ENCODE peak calls at places on chromosome 18, in six cellular contexts. V is neural progenitor cell, N is GM23338, M is PC-9, A is MM.1S, U is PC-3. C is an unnamed sample.

GRCh38 chr18:47594621-47595086 is 335.8 kb downstream of the SMAD2 start:
- DNase-seq in V (no peak), N (no peak), M (no peak), A (no peak), U (no peak), C (no peak)

GRCh38 chr18:74840492-74841167 is 243.0 kb downstream of the ZNF407 start:
- DNase-seq in V (no peak), N (no peak), M (no peak), A (no peak), U (peak; percentile 81), C (peak; percentile 68)

GRCh38 chr18:32919799-32920198 is 147.0 kb upstream of the KLHL14 start:
- DNase-seq in V (peak; percentile 83), N (peak; percentile 92), M (no peak), A (peak; percentile 79), U (peak; percentile 38), C (peak; percentile 17)

GRCh38 chr18:36187826-36188721 is 777 bp downstream of the MOCOS start:
- DNase-seq in V (peak; percentile 23), N (peak; percentile 61), M (peak; percentile 58), A (no peak), U (peak; percentile 48), C (peak; percentile 91)

GRCh38 chr18:50044402-50044801 is 150.5 kb downstream of the MYO5B start:
- DNase-seq in V (peak; percentile 16), N (peak; percentile 57), M (no peak), A (peak; percentile 44), U (no peak), C (no peak)

GRCh38 chr18:70490008-70490933 is 201.4 kb downstream of the SOCS6 start:
- DNase-seq in V (peak; percentile 79), N (peak; percentile 76), M (peak; percentile 11), A (peak; percentile 46), U (peak; percentile 69), C (peak; percentile 91)

GRCh38 chr18:12391487-12392136 is 14.6 kb upstream of the AFG3L2 start:
- DNase-seq in V (peak; percentile 76), N (peak; percentile 73), M (peak; percentile 64), A (peak; percentile 69), U (peak; percentile 77), C (peak; percentile 90)

GRCh38 chr18:54679318-54680149 is 88.5 kb downstream of the DYNAP start:
- DNase-seq in V (peak; percentile 49), N (peak; percentile 69), M (peak; percentile 9), A (peak; percentile 53), U (peak; percentile 88), C (peak; percentile 82)

GRCh38 chr18:34330308-34330707 is 105.6 kb upstream of the NOL4 start:
- DNase-seq in V (no peak), N (no peak), M (no peak), A (no peak), U (peak; percentile 10), C (no peak)

GRCh38 chr18:13680612-13681011 is 45.7 kb downstream of the FAM210A start:
- DNase-seq in V (peak; percentile 63), N (peak; percentile 77), M (no peak), A (no peak), U (no peak), C (no peak)

GRCh38 chr18:40917096-40917495 is 1037.9 kb upstream of the PIK3C3 start:
- DNase-seq in V (no peak), N (no peak), M (no peak), A (no peak), U (peak; percentile 60), C (peak; percentile 53)

GRCh38 chr18:57835904-57836303 is 32.8 kb upstream of the ATP8B1 start:
- DNase-seq in V (no peak), N (no peak), M (no peak), A (no peak), U (no peak), C (no peak)

GRCh38 chr18:57839942-57840381 is 36.8 kb upstream of the ATP8B1 start:
- DNase-seq in V (no peak), N (no peak), M (peak; percentile 12), A (no peak), U (peak; percentile 88), C (peak; percentile 69)

GRCh38 chr18:57834616-57835015 is 31.5 kb upstream of the ATP8B1 start:
- DNase-seq in V (no peak), N (no peak), M (no peak), A (no peak), U (no peak), C (peak; percentile 31)

GRCh38 chr18:57836557-57836956 is 33.4 kb upstream of the ATP8B1 start:
- DNase-seq in V (no peak), N (no peak), M (no peak), A (no peak), U (no peak), C (no peak)

GRCh38 chr18:57837917-57838548 is 34.9 kb upstream of the ATP8B1 start:
- DNase-seq in V (no peak), N (no peak), M (no peak), A (peak; percentile 16), U (no peak), C (no peak)
- TF ChIP-seq EZH2 in V (no peak), N (no peak), M (no peak), A (no peak), U (no peak), C (no peak)

GRCh38 chr18:5253910-5254309 is 41.6 kb downstream of the ZBTB14 start:
- DNase-seq in V (no peak), N (no peak), M (no peak), A (peak; percentile 32), U (no peak), C (no peak)

DNA sequence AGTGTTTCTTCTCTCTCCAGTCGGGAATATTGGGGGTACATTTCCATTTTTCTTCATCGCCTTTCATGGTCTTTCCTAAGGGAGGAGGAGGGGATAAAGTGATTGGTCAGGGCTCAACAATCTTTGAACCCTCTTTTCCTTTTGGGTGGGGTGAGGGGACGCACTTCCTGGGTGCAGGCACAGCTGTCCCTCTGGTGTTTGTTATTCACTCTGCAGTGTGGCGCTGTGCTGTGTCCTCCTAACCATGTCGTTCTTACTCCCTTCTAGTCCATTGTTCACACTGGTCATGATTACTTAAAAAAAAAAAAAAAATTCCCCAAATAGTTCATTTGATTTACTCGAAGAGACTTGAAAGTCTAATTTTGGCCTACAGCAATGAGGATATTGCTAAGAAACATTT is 44.4 kb downstream of the ZBTB14 start:
- DNase-seq in V (no peak), N (no peak), M (no peak), A (no peak), U (no peak), C (no peak)
- H3F3A ChIP-seq in V (no peaks in the 10 kb centered on the region), N (no peaks in the 10 kb centered on the region), M (no peaks in the 10 kb centered on the region), A (no peaks in the 10 kb centered on the region), U (no peaks in the 10 kb centered on the region), C (no peaks in the 10 kb centered on the region)

GRCh38 chr18:5298156-5298852 is 2.8 kb upstream of the ZBTB14 start:
- DNase-seq in V (no peak), N (no peak), M (no peak), A (no peak), U (no peak), C (no peak)

GRCh38 chr18:5295981-5296705 is 617 bp upstream of the ZBTB14 start:
- DNase-seq in V (peak; percentile 98), N (peak; percentile 96), M (peak; percentile 94), A (peak; percentile 97), U (peak; percentile 94), C (peak; percentile 98)

GRCh38 chr18:5295231-5295920 is at the start of gene ZBTB14:
- DNase-seq in V (peak; percentile 88), N (peak; percentile 56), M (peak; percentile 76), A (peak; percentile 56), U (peak; percentile 67), C (peak; percentile 86)

GRCh38 chr18:5297582-5297981 is 2.1 kb upstream of the ZBTB14 start:
- DNase-seq in V (no peak), N (no peak), M (no peak), A (no peak), U (no peak), C (no peak)

DNA sequence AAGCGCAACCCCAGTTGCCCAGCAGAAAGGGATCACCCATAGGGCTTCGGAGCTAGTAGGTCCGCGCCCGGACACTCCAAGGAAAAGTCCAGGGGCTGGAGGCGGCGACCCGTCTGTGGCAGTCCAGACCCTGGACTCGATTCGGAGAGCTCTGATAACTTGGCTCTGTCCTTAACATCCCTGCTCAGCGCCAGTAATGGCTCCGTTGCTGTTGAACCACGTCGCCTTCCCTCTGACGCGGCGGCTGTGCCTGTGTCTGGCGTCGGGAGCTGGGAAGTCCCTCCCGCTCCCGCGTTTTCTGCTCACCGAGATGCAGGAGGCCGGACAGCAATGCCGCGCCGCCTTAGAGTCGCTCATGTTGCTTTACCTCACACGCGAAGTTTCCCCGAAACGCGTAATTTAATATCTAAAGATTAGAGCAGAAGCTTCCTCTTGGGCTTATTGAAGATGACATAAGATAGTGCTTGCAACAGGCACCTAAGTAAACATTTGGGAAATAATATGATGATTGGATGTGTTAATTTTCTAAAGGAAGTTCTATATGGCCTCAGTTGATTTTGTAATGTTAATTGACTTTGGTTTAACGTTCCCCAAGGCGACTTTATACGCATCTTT is 1.3 kb upstream of the ZBTB14 start:
- DNase-seq in V (peak; percentile 91), N (peak; percentile 94), M (peak; percentile 67), A (peak; percentile 74), U (peak; percentile 70), C (peak; percentile 96)
- TF ChIP-seq EZH2 in V (peak; percentile 59), N (no peak), M (no peak), A (no peak), U (no peak), C (no peak)

GRCh38 chr18:59718108-59719057 is 21.2 kb upstream of the CCBE1 start:
- DNase-seq in V (no peak), N (no peak), M (peak; percentile 76), A (no peak), U (peak; percentile 98), C (peak; percentile 89)

GRCh38 chr18:59721214-59721613 is 24.0 kb upstream of the CCBE1 start:
- DNase-seq in V (no peak), N (no peak), M (no peak), A (no peak), U (no peak), C (no peak)

GRCh38 chr18:59717291-59717690 is 20.1 kb upstream of the CCBE1 start:
- DNase-seq in V (no peak), N (no peak), M (no peak), A (no peak), U (no peak), C (no peak)

GRCh38 chr18:59715966-59716369 is 18.7 kb upstream of the CCBE1 start:
- DNase-seq in V (no peak), N (no peak), M (peak; percentile 31), A (no peak), U (peak; percentile 95), C (peak; percentile 96)

GRCh38 chr18:59719533-59720325 is 22.5 kb upstream of the CCBE1 start:
- DNase-seq in V (no peak), N (no peak), M (no peak), A (no peak), U (peak; percentile 69), C (peak; percentile 92)
- H3F3A ChIP-seq in V (no peaks in the 10 kb centered on the region), N (no peaks in the 10 kb centered on the region), M (peaks cover 49% of the 10 kb centered on the region), A (no peaks in the 10 kb centered on the region), U (no peaks in the 10 kb centered on the region), C (peaks cover 56% of the 10 kb centered on the region)

DNA sequence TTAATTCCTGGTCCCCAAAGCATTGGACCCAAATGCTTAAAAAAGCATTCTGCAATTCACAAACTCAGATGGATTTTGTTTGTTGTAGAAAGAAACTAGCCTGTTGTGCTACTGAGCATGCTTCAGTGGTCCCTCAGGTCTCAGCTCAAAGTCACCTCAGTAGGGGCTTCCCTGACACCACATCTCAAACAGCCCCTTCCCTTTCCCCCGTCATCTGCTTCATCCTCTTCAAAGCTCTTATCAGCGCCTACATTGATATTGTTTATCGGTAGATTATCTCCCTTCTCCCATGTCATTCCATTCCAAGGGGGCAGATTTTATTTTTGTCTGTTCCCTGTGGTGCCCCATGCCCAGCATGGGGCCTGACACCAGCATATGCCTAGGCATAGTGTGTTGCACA is 172.9 kb downstream of the CELF4 start:
- DNase-seq in V (no peak), N (no peak), M (no peak), A (no peak), U (no peak), C (no peak)
- TF ChIP-seq EZH2 in V (no peak), N (no peak), M (no peak), A (no peak), U (no peak), C (no peak)

GRCh38 chr18:78918707-78919106 is 60.9 kb upstream of the SALL3 start:
- DNase-seq in V (no peak), N (no peak), M (no peak), A (no peak), U (no peak), C (no peak)
- H3F3A ChIP-seq in V (no peaks in the 10 kb centered on the region), N (no peaks in the 10 kb centered on the region), M (no peaks in the 10 kb centered on the region), A (no peaks in the 10 kb centered on the region), U (no peaks in the 10 kb centered on the region), C (no peaks in the 10 kb centered on the region)